ENCODE peak calls at places on chromosomes 1 and 21, in four cellular contexts. A, V, G and M are unnamed samples.

GRCh38 chr1:17605582-17606344 is 66.3 kb downstream of the ARHGEF10L start:
- DNase-seq in A (peak; percentile 91), V (no peak), G (peak; percentile 64), M (no peak)

GRCh38 chr1:66253330-66253921 is 280.5 kb upstream of the SGIP1 start:
- DNase-seq in A (no peak), V (peak; percentile 68), G (peak; percentile 45), M (peak; percentile 53)

GRCh38 chr1:207805841-207806421 is 54.1 kb downstream of the CD46 start:
- DNase-seq in A (peak; percentile 96), V (no peak), G (peak; percentile 79), M (no peak)

GRCh38 chr1:174875306-174875705 is 124.4 kb upstream of the CACYBP start:
- DNase-seq in A (no peak), V (peak; percentile 64), G (no peak), M (peak; percentile 80)

GRCh38 chr21:42974832-42975820 is 764 bp downstream of the PKNOX1 start:
- DNase-seq in A (peak; percentile 77), V (peak; percentile 63), G (peak; percentile 63), M (peak; percentile 70)

GRCh38 chr21:33123396-33124120 is 53.6 kb downstream of the OLIG1 start:
- DNase-seq in A (no peak), V (no peak), G (no peak), M (no peak)

GRCh38 chr1:111752186-111752585 is 3.5 kb upstream of the DDX20 start:
- DNase-seq in A (no peak), V (no peak), G (no peak), M (no peak)

GRCh38 chr21:39452965-39453332 is 1.2 kb downstream of the SH3BGR start:
- DNase-seq in A (no peak), V (no peak), G (no peak), M (no peak)

GRCh38 chr1:27632387-27633297 is 2.3 kb downstream of the FGR start:
- DNase-seq in A (no peak), V (no peak), G (no peak), M (no peak)

GRCh38 chr1:197268012-197268411 is at the start of gene CRB1:
- DNase-seq in A (no peak), V (peak; percentile 45), G (no peak), M (no peak)

GRCh38 chr1:15020943-15021745 is 132.4 kb upstream of the TMEM51 start:
- DNase-seq in A (no peak), V (no peak), G (peak; percentile 72), M (no peak)

GRCh38 chr21:39079617-39080016 is 103.6 kb downstream of the PSMG1 start:
- DNase-seq in A (peak; percentile 86), V (no peak), G (peak; percentile 64), M (peak; percentile 57)

GRCh38 chr1:30332100-30333094 is 391.0 kb downstream of the MATN1 start:
- DNase-seq in A (peak; percentile 33), V (no peak), G (no peak), M (no peak)

GRCh38 chr1:92123868-92124267 is 43.7 kb downstream of the BTBD8 start:
- DNase-seq in A (no peak), V (no peak), G (no peak), M (no peak)

GRCh38 chr1:33140153-33141149 is 41.4 kb downstream of the TRIM62 start:
- DNase-seq in A (no peak), V (peak; percentile 71), G (no peak), M (no peak)

GRCh38 chr1:78003882-78004718 is 639 bp upstream of the DNAJB4 start:
- DNase-seq in A (no peak), V (peak; percentile 82), G (peak; percentile 57), M (peak; percentile 45)

GRCh38 chr1:204113900-204114299 is 37.9 kb downstream of the ETNK2 start:
- DNase-seq in A (no peak), V (no peak), G (no peak), M (no peak)

GRCh38 chr1:42832636-42833265 is 13.7 kb upstream of the ZNF691 start:
- DNase-seq in A (no peak), V (no peak), G (no peak), M (no peak)

GRCh38 chr1:17538428-17539130 is 919 bp upstream of the ARHGEF10L start:
- DNase-seq in A (peak; percentile 80), V (peak; percentile 94), G (no peak), M (no peak)

GRCh38 chr1:221141606-221142285 is 262.5 kb downstream of the HLX start:
- DNase-seq in A (no peak), V (peak; percentile 4), G (no peak), M (no peak)

GRCh38 chr1:161082996-161083742 is 6.2 kb downstream of the NECTIN4 start:
- DNase-seq in A (peak; percentile 84), V (no peak), G (no peak), M (peak; percentile 78)

GRCh38 chr1:56073614-56074356 is 505.6 kb downstream of the PLPP3 start:
- DNase-seq in A (peak; percentile 90), V (no peak), G (peak; percentile 83), M (no peak)

GRCh38 chr1:1281533-1282321 is 1.5 kb downstream of the SCNN1D start:
- DNase-seq in A (no peak), V (no peak), G (peak; percentile 77), M (peak; percentile 93)

GRCh38 chr1:13730751-13731482 is 30.9 kb downstream of the PRDM2 start:
- DNase-seq in A (no peak), V (no peak), G (peak; percentile 9), M (peak; percentile 66)

DNA sequence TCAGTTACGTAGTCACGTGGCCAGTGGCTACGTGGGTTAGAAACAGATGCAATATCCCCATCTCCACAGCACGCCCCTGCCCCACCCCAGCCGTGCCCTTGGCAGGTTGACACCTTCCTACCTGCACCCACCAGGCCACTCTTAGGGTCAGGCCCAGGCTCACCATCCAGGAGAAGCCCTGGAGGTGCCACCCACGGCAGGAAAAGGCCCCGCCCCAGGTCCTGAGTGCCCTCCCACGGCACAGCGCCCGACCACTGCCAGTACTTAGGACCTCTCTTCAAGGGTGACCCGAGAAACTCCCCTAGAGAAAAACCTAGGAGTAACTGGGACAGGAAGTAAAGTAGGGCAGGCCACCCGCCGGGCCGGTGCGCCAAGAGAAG is 1.5 kb downstream of the C1orf35 start:
- DNase-seq in A (no peak), V (no peak), G (no peak), M (peak; percentile 43)
- H3K4me3 ChIP-seq in A (peak overlapping the region; percentile 93), V (peak overlapping the region; percentile 93), G (peak overlapping the region; percentile 93), M (peak overlapping the region; percentile 79)

DNA sequence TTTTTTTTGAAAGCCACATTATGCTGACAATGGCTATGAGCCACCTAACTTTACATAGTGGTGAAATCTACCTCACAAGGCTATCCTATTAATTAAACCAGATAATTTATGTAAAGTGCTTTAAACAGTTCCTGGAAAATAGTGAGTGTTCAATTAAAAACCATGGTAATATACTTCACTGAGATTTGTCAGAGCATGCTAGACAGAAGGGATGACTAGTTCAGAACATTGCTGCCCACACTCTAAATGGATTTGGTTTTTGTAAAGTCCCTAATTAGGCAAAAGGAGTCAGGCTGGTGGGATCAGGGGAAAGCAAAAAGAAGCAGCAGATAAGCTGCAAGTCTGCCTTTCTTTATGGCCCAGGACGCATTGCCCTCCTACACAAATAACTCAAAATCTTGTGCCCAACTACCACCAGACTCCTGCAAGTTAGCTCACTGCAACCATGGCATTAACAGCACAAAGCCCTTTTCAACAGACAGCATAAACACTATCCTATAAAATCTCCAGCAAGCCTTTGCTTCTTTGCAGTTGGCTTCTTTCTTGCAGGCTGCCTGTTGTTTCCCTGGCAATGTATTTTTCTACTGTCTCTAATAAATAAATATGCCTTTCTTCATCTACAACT is 54.0 kb downstream of the PRDX6 start:
- DNase-seq in A (no peak), V (peak; percentile 17), G (no peak), M (no peak)
- H3K4me3 ChIP-seq in A (no peak overlapping the region), V (no peak overlapping the region), G (no peak overlapping the region), M (no peak overlapping the region)

GRCh38 chr1:6485937-6486250 is 5.6 kb downstream of the PLEKHG5 start:
- DNase-seq in A (no peak), V (no peak), G (no peak), M (no peak)

GRCh38 chr1:6485140-6485936 is 6.1 kb downstream of the PLEKHG5 start:
- DNase-seq in A (no peak), V (peak; percentile 52), G (no peak), M (no peak)

GRCh38 chr1:6483761-6484117 is 7.7 kb downstream of the PLEKHG5 start:
- DNase-seq in A (no peak), V (no peak), G (no peak), M (no peak)

GRCh38 chr1:6483010-6483760 is 8.3 kb downstream of the PLEKHG5 start:
- DNase-seq in A (no peak), V (no peak), G (no peak), M (peak; percentile 86)

GRCh38 chr1:6484826-6485139 is 6.7 kb downstream of the PLEKHG5 start:
- DNase-seq in A (no peak), V (peak; percentile 41), G (no peak), M (peak; percentile 16)
- H3K4me3 ChIP-seq in A (peak overlapping the region; percentile 24), V (peak overlapping the region; percentile 78), G (peak overlapping the region; percentile 59), M (no peak overlapping the region)

GRCh38 chr1:219746141-219746540 is 133.2 kb upstream of the ZC3H11B start:
- DNase-seq in A (no peak), V (no peak), G (no peak), M (no peak)
- H3K4me3 ChIP-seq in A (no peak overlapping the region), V (no peak overlapping the region), G (no peak overlapping the region), M (no peak overlapping the region)